ENCODE peak calls at places on chromosomes 4 and X, in seven cellular contexts. H is prostate gland, P is foreskin fibroblast, M is cardiac muscle cell, D is hepatocyte, O is mammary epithelial cell, T is GM12864. S is an unnamed sample.

GRCh38 chrX:155534800-155535199 is 76.4 kb upstream of the F8A3 start:
- DNase-seq in M (peak; percentile 2), O (no peak), P (no peak), T (no peak), H (no peak), D (no peak), S (no peak)

GRCh38 chrX:134949271-134949670 is 41.5 kb upstream of the SMIM10 start:
- DNase-seq in P (no peak), H (no peak), T (no peak), M (peak; percentile 19), D (peak; percentile 39), O (no peak), S (no peak)

GRCh38 chr4:1207157-1207470 is 34.7 kb upstream of the SPON2 start:
- DNase-seq in D (no peak), H (no peak), P (no peak), T (no peak), M (no peak), O (no peak), S (peak; percentile 15)

GRCh38 chr4:136392576-136392975 is 1139.7 kb downstream of the PCDH18 start:
- DNase-seq in M (no peak), H (no peak), O (no peak), P (peak; percentile 12), D (no peak), T (no peak), S (no peak)

GRCh38 chr4:73406548-73406875 is 2.4 kb downstream of the ALB start:
- DNase-seq in H (no peak), P (peak; percentile 5), T (no peak), O (no peak), M (peak; percentile 1), D (no peak), S (no peak)

GRCh38 chr4:79049840-79050520 is 110.7 kb upstream of the PAQR3 start:
- DNase-seq in O (no peak), T (no peak), P (peak; percentile 19), H (peak; percentile 44), M (no peak), D (no peak), S (peak; percentile 40)

GRCh38 chrX:74426071-74426470 is 4.8 kb downstream of the SLC16A2 start:
- DNase-seq in H (no peak), P (no peak), O (no peak), D (no peak), M (no peak), T (no peak), S (no peak)

GRCh38 chr4:143585548-143585947 is 72.0 kb downstream of the SMARCA5 start:
- DNase-seq in D (no peak), O (no peak), T (no peak), H (no peak), P (peak; percentile 31), M (no peak), S (no peak)

GRCh38 chrX:48025561-48025960 is 18.8 kb downstream of the SPACA5 start:
- DNase-seq in D (peak; percentile 74), H (peak; percentile 22), M (peak; percentile 71), P (peak; percentile 79), O (peak; percentile 37), T (no peak), S (peak; percentile 26)

GRCh38 chrX:44596277-44596676 is 53.6 kb upstream of the FUNDC1 start:
- DNase-seq in H (no peak), P (no peak), M (no peak), T (peak; percentile 33), D (no peak), O (no peak), S (no peak)

GRCh38 chr4:185421366-185422124 is 4.2 kb downstream of the UFSP2 start:
- DNase-seq in P (peak; percentile 56), D (no peak), O (no peak), H (no peak), T (no peak), M (peak; percentile 75), S (no peak)

GRCh38 chr4:56870927-56871326 is 36.8 kb upstream of the REST start:
- DNase-seq in H (no peak), T (no peak), O (no peak), D (peak; percentile 8), P (peak; percentile 84), M (peak; percentile 52), S (no peak)

GRCh38 chrX:38831949-38832348 is 30.7 kb downstream of the MID1IP1 start:
- DNase-seq in P (no peak), O (no peak), D (no peak), M (no peak), H (no peak), T (no peak), S (no peak)

GRCh38 chr4:23005691-23006090 is 313.0 kb downstream of the GBA3 start:
- DNase-seq in T (no peak), D (no peak), M (no peak), P (no peak), H (no peak), O (no peak), S (no peak)

GRCh38 chr4:89482248-89482647 is 174.6 kb upstream of the GPRIN3 start:
- DNase-seq in M (peak; percentile 54), O (peak; percentile 39), P (peak; percentile 69), T (no peak), D (peak; percentile 55), H (no peak), S (no peak)

GRCh38 chr4:112083587-112084347 is 61.5 kb upstream of the FAM241A start:
- DNase-seq in O (peak; percentile 14), T (no peak), P (peak; percentile 32), D (no peak), M (no peak), H (no peak), S (no peak)

DNA sequence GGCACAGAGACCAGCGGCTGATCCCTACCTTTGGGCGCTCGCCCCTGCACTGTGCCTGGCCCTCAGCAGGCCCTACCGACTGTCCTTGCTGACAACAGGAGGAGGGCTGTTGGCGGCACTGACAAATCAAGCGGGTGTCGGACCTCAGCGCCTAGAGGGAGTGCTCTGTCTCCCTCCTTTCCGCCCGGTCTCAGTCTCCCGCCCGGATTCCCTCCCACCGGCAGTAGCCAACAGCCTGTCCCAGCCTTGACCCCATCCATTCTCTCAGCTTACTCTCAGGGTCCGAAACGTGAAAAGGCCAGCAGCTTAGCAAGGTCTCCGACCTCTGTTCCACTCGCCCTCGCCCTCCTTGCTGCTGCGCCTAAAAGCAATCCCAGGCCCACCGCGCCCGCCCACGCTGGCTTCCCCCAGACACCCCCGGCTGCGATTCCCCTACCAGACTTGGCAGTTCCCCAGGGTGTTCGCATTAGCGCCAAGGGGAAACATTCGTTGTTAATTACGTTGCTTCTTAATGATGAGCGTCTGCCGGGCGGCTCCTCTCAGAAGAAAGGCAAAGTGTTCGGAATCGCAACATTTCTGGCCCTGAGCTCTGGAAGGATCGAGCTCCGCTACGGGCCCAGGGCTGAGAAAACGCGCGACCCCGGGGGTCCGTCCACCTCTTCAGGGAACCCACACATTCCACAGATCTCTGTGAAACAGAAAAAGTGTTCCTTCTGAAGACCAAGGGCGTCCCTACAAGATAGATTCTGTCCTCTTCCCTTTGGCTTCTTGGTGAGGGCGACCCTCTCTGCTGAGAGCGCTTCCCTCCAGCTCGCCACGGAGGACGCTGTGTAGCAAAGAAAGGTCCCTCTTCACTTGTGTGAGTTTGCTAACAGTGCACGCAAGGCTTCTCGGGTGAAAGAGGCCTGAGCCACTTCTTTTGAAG is 96.1 kb downstream of the SOWAHB start:
- DNase-seq in D (peak; percentile 43), P (peak; percentile 60), M (peak; percentile 51), H (no peak), O (no peak), T (no peak), S (peak; percentile 46)
- TF ChIP-seq CTCF in D (peak; percentile 11), P (no peak), M (peak; percentile 18), H (no peak), O (no peak), T (no peak), S (no peak)

GRCh38 chrX:20593402-20593801 is 326.7 kb upstream of the RPS6KA3 start:
- DNase-seq in O (no peak), M (no peak), D (no peak), H (no peak), P (no peak), T (no peak), S (no peak)

GRCh38 chrX:20595928-20596550 is 329.3 kb upstream of the RPS6KA3 start:
- DNase-seq in D (peak; percentile 13), H (no peak), O (peak; percentile 69), M (peak; percentile 25), P (peak; percentile 6), T (no peak), S (no peak)

GRCh38 chrX:20593836-20594235 is 327.1 kb upstream of the RPS6KA3 start:
- DNase-seq in D (no peak), T (no peak), P (no peak), H (no peak), O (no peak), M (no peak), S (no peak)

GRCh38 chrX:20596856-20597255 is 330.1 kb upstream of the RPS6KA3 start:
- DNase-seq in M (no peak), P (no peak), O (no peak), D (no peak), H (no peak), T (no peak), S (no peak)

DNA sequence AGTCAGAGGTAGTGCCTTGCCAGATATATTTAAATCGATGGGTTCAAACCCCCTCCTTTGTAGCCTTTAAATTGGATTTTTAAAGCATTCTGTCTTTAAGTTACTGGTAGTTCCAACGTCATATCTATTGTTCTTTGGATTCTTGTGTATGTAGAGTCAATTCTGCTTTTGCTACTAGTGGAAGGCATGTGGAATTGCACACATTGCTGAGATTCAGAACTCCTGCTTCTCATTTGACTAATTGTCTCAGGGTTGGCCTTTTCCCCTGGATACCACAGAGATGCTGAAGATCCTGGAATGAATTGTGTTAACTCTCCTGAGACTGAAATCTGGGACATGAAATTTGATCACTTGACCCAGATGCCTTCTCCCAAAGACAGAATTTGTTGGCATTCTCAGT is 328.3 kb upstream of the RPS6KA3 start:
- DNase-seq in H (no peak), T (no peak), M (peak; percentile 19), D (no peak), P (peak; percentile 1), O (no peak), S (no peak)
- TF ChIP-seq CTCF in H (no peak), T (peak; percentile 23), M (peak; percentile 35), D (peak; percentile 18), P (no peak), O (peak; percentile 46), S (peak; percentile 42)

DNA sequence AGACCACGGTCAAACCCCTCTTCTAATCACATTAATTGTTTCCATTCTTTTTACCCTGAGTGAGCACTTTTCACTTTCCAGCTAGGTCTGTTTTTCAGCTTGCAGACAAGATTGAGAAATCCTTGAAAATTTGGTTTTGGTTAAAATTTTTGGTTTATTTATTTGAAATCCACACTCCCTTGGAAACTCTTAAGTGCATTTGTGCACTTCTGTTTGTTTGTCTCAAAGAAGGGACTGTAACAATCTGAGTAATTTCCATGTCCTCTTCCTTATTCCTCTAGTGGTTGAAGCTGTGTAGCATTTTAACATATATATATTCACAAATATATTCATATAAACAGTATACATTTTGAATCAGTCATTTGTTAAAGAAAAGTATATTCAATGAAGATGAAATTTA is 333.3 kb downstream of the ANK2 start:
- DNase-seq in P (peak; percentile 16), O (no peak), H (no peak), D (no peak), M (no peak), T (no peak), S (no peak)
- TF ChIP-seq CTCF in P (no peak), O (no peak), H (no peak), D (no peak), M (no peak), T (no peak), S (no peak)

DNA sequence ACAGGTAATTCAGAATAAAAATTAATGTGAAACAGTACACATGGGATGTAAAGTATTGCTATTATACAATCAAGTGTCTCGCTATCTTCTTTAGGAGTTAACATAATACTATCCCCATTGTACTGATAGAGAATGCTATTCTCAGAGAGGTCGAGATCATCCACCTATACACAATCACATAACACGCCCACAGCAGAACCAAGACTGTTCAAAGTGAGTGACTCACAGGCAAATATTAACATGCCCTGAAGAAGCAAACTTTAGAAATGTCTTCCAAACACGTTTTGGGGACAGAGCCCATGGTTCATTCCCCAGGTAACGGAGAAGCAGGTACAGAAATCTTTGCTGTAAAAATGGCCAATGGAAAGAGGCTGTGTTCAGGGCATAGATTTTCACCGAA is 50.1 kb upstream of the PHKA2 start:
- DNase-seq in T (no peak), D (no peak), M (no peak), P (no peak), O (peak; percentile 15), H (no peak), S (no peak)
- TF ChIP-seq CTCF in T (no peak), D (no peak), M (no peak), P (no peak), O (no peak), H (no peak), S (no peak)